ENCODE peak calls at places on chromosomes 16 and 17, in four cellular contexts. V is neural crest cell, Z is astrocyte of the cerebellum, K is amygdala. G is an unnamed sample.

GRCh38 chr16:82263456-82264159 is 93.6 kb upstream of the MPHOSPH6 start:
- DNase-seq in Z (peak; percentile 26), V (peak; percentile 50), K (peak; percentile 63), G (peak; percentile 75)

GRCh38 chr16:68251812-68252211 is 6.6 kb downstream of the PLA2G15 start:
- DNase-seq in K (no peak), Z (no peak), V (no peak), G (no peak)

GRCh38 chr17:63075969-63076368 is 109.9 kb downstream of the TANC2 start:
- DNase-seq in Z (no peak), K (no peak), V (no peak), G (no peak)

GRCh38 chr16:21684199-21684598 is 20.4 kb downstream of the OTOA start:
- DNase-seq in Z (no peak), K (no peak), V (peak; percentile 23), G (peak; percentile 50)

GRCh38 chr17:38418693-38419507 is 9.4 kb upstream of the ARHGAP23 start:
- DNase-seq in V (no peak), Z (no peak), K (no peak), G (peak; percentile 88)

GRCh38 chr16:58492066-58492465 is 7.9 kb upstream of the NDRG4 start:
- DNase-seq in V (no peak), K (no peak), Z (no peak), G (no peak)

GRCh38 chr16:81415757-81416156 is 28.9 kb upstream of the CMIP start:
- DNase-seq in K (peak; percentile 12), Z (no peak), V (peak; percentile 40), G (no peak)

GRCh38 chr16:77548766-77549165 is 113.9 kb upstream of the ADAMTS18 start:
- DNase-seq in K (no peak), Z (no peak), V (no peak), G (no peak)

GRCh38 chr17:48547839-48548686 is 3.2 kb upstream of the HOXB2 start:
- DNase-seq in Z (peak; percentile 70), K (no peak), V (no peak), G (no peak)

GRCh38 chr17:5877948-5878347 is 192.2 kb upstream of the WSCD1 start:
- DNase-seq in V (no peak), K (peak; percentile 81), Z (no peak), G (no peak)

GRCh38 chr16:25192096-25192495 is 24.7 kb upstream of the AQP8 start:
- DNase-seq in K (no peak), Z (no peak), V (no peak), G (no peak)

GRCh38 chr17:66730497-66730923 is 104.4 kb upstream of the CACNG5 start:
- DNase-seq in V (no peak), Z (peak; percentile 91), K (no peak), G (no peak)

GRCh38 chr17:76444518-76445311 is 8.2 kb downstream of the UBE2O start:
- DNase-seq in Z (no peak), V (no peak), K (no peak), G (no peak)

GRCh38 chr16:71645450-71645849 is 19.5 kb downstream of the MARVELD3 start:
- DNase-seq in K (no peak), V (no peak), Z (peak; percentile 13), G (peak; percentile 67)

GRCh38 chr16:15928261-15929104 is 20.9 kb upstream of the ABCC1 start:
- DNase-seq in V (no peak), Z (no peak), K (no peak), G (no peak)

G was measured in D341Med.